ENCODE peak calls at places on chromosomes 6 and 20, in four cellular contexts. E, F, I and Q are unnamed samples.

GRCh38 chr6:53587291-53587690 is 42.4 kb upstream of the GCLC start:
- DNase-seq in F (no peak), I (no peak), E (no peak), Q (no peak)

GRCh38 chr6:73367761-73368355 is 1.8 kb downstream of the OOEP start:
- DNase-seq in F (no peak), E (no peak), I (no peak), Q (no peak)

GRCh38 chr6:104630522-104630921 is 229.2 kb downstream of the HACE1 start:
- DNase-seq in I (no peak), E (no peak), F (no peak), Q (no peak)

GRCh38 chr6:106906227-106906626 is 68.3 kb downstream of the CD24 start:
- DNase-seq in E (no peak), F (no peak), I (no peak), Q (no peak)

GRCh38 chr20:51456511-51457280 is 85.8 kb downstream of the NFATC2 start:
- DNase-seq in E (peak; percentile 40), F (peak; percentile 98), I (peak; percentile 95), Q (peak; percentile 100)

GRCh38 chr6:14799928-14800327 is 445.9 kb upstream of the JARID2 start:
- DNase-seq in E (peak; percentile 43), I (peak; percentile 71), F (peak; percentile 57), Q (peak; percentile 72)

GRCh38 chr6:2600363-2600762 is 150.4 kb downstream of the MYLK4 start:
- DNase-seq in I (no peak), F (no peak), E (no peak), Q (no peak)

GRCh38 chr20:50628326-50628725 is 63.0 kb downstream of the RIPOR3 start:
- DNase-seq in I (no peak), E (no peak), F (no peak), Q (no peak)

GRCh38 chr6:80336906-80337305 is 230.4 kb downstream of the BCKDHB start:
- DNase-seq in I (no peak), F (no peak), E (no peak), Q (peak; percentile 11)

GRCh38 chr6:82076855-82077254 is 170.7 kb downstream of the IBTK start:
- DNase-seq in F (no peak), E (no peak), I (no peak), Q (peak; percentile 12)
- TF ChIP-seq CTCF in F (no peak), E (no peak), I (no peak), Q (peak; percentile 20)

GRCh38 chr6:44043036-44043478 is 84.2 kb downstream of the MRPL14 start:
- DNase-seq in F (no peak), I (no peak), E (no peak), Q (peak; percentile 90)

GRCh38 chr6:44043479-44044153 is 83.6 kb downstream of the MRPL14 start:
- DNase-seq in F (no peak), E (peak; percentile 54), I (peak; percentile 42), Q (no peak)

GRCh38 chr6:44045672-44046015 is 81.6 kb downstream of the MRPL14 start:
- DNase-seq in I (peak; percentile 71), E (no peak), F (no peak), Q (no peak)

GRCh38 chr6:44044940-44045671 is 82.1 kb downstream of the MRPL14 start:
- DNase-seq in I (no peak), E (no peak), F (no peak), Q (no peak)

DNA sequence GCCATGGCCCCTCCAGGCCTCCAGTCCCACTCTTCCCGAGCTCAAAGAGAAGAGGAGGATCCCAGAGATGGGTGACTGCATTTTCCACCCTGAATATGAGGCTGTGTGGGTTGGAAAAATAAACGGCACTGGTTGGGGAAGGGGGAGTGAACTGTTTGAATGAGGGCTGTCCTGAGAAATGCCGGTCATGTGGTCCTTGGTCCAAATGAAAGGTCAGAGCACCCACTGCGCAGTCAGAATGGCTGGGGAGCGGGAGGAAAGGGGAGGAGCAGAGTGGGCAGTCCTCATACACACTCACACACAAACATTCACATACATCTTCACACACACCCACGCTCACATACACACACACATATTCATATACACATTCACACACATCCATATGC is 83.1 kb downstream of the MRPL14 start:
- DNase-seq in F (no peak), E (no peak), I (no peak), Q (no peak)
- TF ChIP-seq CTCF in F (no peak), E (no peak), I (no peak), Q (no peak)

GRCh38 chr20:64101731-64102621 is 5.4 kb downstream of the NPBWR2 start:
- DNase-seq in I (peak; percentile 33), F (no peak), E (peak; percentile 79), Q (peak; percentile 59)
- TF ChIP-seq CTCF in I (peak; percentile 78), F (peak; percentile 49), E (peak; percentile 91), Q (peak; percentile 81)

GRCh38 chr6:1482381-1483166 is 93.2 kb downstream of the FOXF2 start:
- DNase-seq in F (no peak), E (no peak), I (no peak), Q (peak; percentile 69)

GRCh38 chr6:1479601-1480236 is 90.3 kb downstream of the FOXF2 start:
- DNase-seq in F (no peak), I (no peak), E (no peak), Q (no peak)

GRCh38 chr6:1481326-1481725 is 92.0 kb downstream of the FOXF2 start:
- DNase-seq in E (no peak), I (no peak), F (no peak), Q (peak; percentile 95)

GRCh38 chr6:1477432-1478090 is 88.2 kb downstream of the FOXF2 start:
- DNase-seq in I (no peak), F (no peak), E (no peak), Q (peak; percentile 80)

DNA sequence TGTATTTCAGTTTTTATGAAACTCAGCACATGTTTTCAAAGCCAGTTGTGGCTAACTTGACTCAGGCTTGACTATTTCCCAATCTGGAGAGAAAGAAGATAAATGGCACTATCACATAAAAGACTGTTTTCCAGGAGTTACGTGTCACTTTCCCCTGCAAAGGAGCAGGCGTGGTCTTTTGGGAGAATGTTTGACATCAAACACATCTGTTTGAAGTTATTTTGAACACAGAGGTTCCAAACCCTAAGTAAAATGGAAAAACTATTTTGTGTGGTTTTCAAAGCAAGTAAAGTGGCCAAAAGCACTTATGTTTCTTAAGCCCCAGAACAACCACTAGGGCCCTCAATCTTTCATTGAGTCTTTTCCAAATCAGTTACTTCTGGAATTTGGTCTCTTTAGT is 89.7 kb downstream of the FOXF2 start:
- DNase-seq in E (no peak), F (no peak), I (no peak), Q (peak; percentile 5)
- TF ChIP-seq CTCF in E (no peak), F (no peak), I (no peak), Q (no peak)

GRCh38 chr6:156890627-156891300 is 113.6 kb downstream of the ARID1B start:
- DNase-seq in E (no peak), F (no peak), I (no peak), Q (no peak)
- TF ChIP-seq CTCF in E (no peak), F (no peak), I (no peak), Q (no peak)